ENCODE peak calls at places on chromosomes 16 and 17, in six cellular contexts. One of them, this sample, is unnamed.

GRCh38 chr17:43945074-43945824 is 3.0 kb upstream of the PPY start:
- DNase-seq in heart right ventricle: no peak
- DNase-seq in cardiac muscle cell: peak; percentile 18
- DNase-seq in nephron progenitor cell: no peak
- DNase-seq in RWPE1: no peak
- DNase-seq in uterus: no peak
- DNase-seq in this sample: no peak

GRCh38 chr17:81599719-81600486 is 37.0 kb downstream of the NPLOC4 start:
- DNase-seq in heart right ventricle: peak; percentile 63
- DNase-seq in cardiac muscle cell: no peak
- DNase-seq in nephron progenitor cell: no peak
- DNase-seq in RWPE1: no peak
- DNase-seq in uterus: no peak
- DNase-seq in this sample: no peak

GRCh38 chr16:58329147-58329546 is 34.3 kb upstream of the PRSS54 start:
- DNase-seq in heart right ventricle: no peak
- DNase-seq in cardiac muscle cell: peak; percentile 46
- DNase-seq in nephron progenitor cell: no peak
- DNase-seq in RWPE1: peak; percentile 49
- DNase-seq in uterus: no peak
- DNase-seq in this sample: peak; percentile 72

GRCh38 chr17:6681671-6682070 is 30.1 kb downstream of the C17orf100 start:
- DNase-seq in heart right ventricle: no peak
- DNase-seq in cardiac muscle cell: no peak
- DNase-seq in nephron progenitor cell: no peak
- DNase-seq in RWPE1: no peak
- DNase-seq in uterus: no peak
- DNase-seq in this sample: peak; percentile 26

GRCh38 chr17:17822189-17822978 is 14.4 kb downstream of the SREBF1 start:
- DNase-seq in heart right ventricle: peak; percentile 74
- DNase-seq in cardiac muscle cell: peak; percentile 91
- DNase-seq in nephron progenitor cell: no peak
- DNase-seq in RWPE1: no peak
- DNase-seq in uterus: peak; percentile 60
- DNase-seq in this sample: peak; percentile 87

GRCh38 chr17:21213491-21214014 is 408 bp downstream of the TMEM11 start:
- DNase-seq in heart right ventricle: no peak
- DNase-seq in cardiac muscle cell: peak; percentile 39
- DNase-seq in nephron progenitor cell: peak; percentile 69
- DNase-seq in RWPE1: no peak
- DNase-seq in uterus: no peak
- DNase-seq in this sample: no peak

GRCh38 chr17:29929006-29929543 is 953 bp downstream of the SSH2 start:
- DNase-seq in heart right ventricle: no peak
- DNase-seq in cardiac muscle cell: peak; percentile 46
- DNase-seq in nephron progenitor cell: peak; percentile 36
- DNase-seq in RWPE1: peak; percentile 30
- DNase-seq in uterus: peak; percentile 20
- DNase-seq in this sample: peak; percentile 57

GRCh38 chr17:17131876-17132275 is 74.3 kb downstream of the PLD6 start:
- DNase-seq in heart right ventricle: no peak
- DNase-seq in cardiac muscle cell: no peak
- DNase-seq in nephron progenitor cell: no peak
- DNase-seq in RWPE1: no peak
- DNase-seq in uterus: no peak
- DNase-seq in this sample: no peak

GRCh38 chr16:53034306-53034705 is 18.4 kb downstream of the CHD9NB start:
- DNase-seq in heart right ventricle: no peak
- DNase-seq in cardiac muscle cell: peak; percentile 44
- DNase-seq in nephron progenitor cell: no peak
- DNase-seq in RWPE1: no peak
- DNase-seq in uterus: no peak
- DNase-seq in this sample: no peak

GRCh38 chr17:42132941-42133340 is 10.3 kb downstream of the HSPB9 start:
- DNase-seq in heart right ventricle: no peak
- DNase-seq in cardiac muscle cell: peak; percentile 80
- DNase-seq in nephron progenitor cell: no peak
- DNase-seq in RWPE1: no peak
- DNase-seq in uterus: no peak
- DNase-seq in this sample: no peak

GRCh38 chr17:65389426-65389825 is 172.0 kb downstream of the AXIN2 start:
- DNase-seq in heart right ventricle: no peak
- DNase-seq in cardiac muscle cell: peak; percentile 33
- DNase-seq in nephron progenitor cell: no peak
- DNase-seq in RWPE1: no peak
- DNase-seq in uterus: no peak
- DNase-seq in this sample: peak; percentile 19

GRCh38 chr16:57278494-57278893 is 6.0 kb downstream of the PLLP start:
- DNase-seq in heart right ventricle: no peak
- DNase-seq in cardiac muscle cell: no peak
- DNase-seq in nephron progenitor cell: no peak
- DNase-seq in RWPE1: no peak
- DNase-seq in uterus: no peak
- DNase-seq in this sample: no peak

GRCh38 chr17:74354123-74354522 is 7.5 kb downstream of the BTBD17 start:
- DNase-seq in heart right ventricle: peak; percentile 54
- DNase-seq in cardiac muscle cell: no peak
- DNase-seq in nephron progenitor cell: peak; percentile 85
- DNase-seq in RWPE1: no peak
- DNase-seq in uterus: no peak
- DNase-seq in this sample: no peak

GRCh38 chr17:27613425-27613824 is 17.6 kb upstream of the LGALS9 start:
- DNase-seq in heart right ventricle: no peak
- DNase-seq in cardiac muscle cell: no peak
- DNase-seq in nephron progenitor cell: no peak
- DNase-seq in RWPE1: no peak
- DNase-seq in uterus: no peak
- DNase-seq in this sample: no peak

GRCh38 chr17:78142113-78142861 is 3.9 kb upstream of the C17orf99 start:
- DNase-seq in heart right ventricle: no peak
- DNase-seq in cardiac muscle cell: no peak
- DNase-seq in nephron progenitor cell: no peak
- DNase-seq in RWPE1: peak; percentile 88
- DNase-seq in uterus: no peak
- DNase-seq in this sample: peak; percentile 97

GRCh38 chr17:7712111-7712771 is 5.3 kb upstream of the DNAH2 start:
- DNase-seq in heart right ventricle: no peak
- DNase-seq in cardiac muscle cell: no peak
- DNase-seq in nephron progenitor cell: peak; percentile 43
- DNase-seq in RWPE1: no peak
- DNase-seq in uterus: no peak
- DNase-seq in this sample: no peak

GRCh38 chr17:72614871-72615626 is 477.4 kb downstream of the SLC39A11 start:
- DNase-seq in heart right ventricle: no peak
- DNase-seq in cardiac muscle cell: peak; percentile 60
- DNase-seq in nephron progenitor cell: peak; percentile 50
- DNase-seq in RWPE1: no peak
- DNase-seq in uterus: no peak
- DNase-seq in this sample: no peak

GRCh38 chr17:38320482-38320881 is 23.3 kb downstream of the GPR179 start:
- DNase-seq in heart right ventricle: no peak
- DNase-seq in cardiac muscle cell: no peak
- DNase-seq in nephron progenitor cell: no peak
- DNase-seq in RWPE1: peak; percentile 16
- DNase-seq in uterus: no peak
- DNase-seq in this sample: no peak

GRCh38 chr17:57726213-57726612 is 18.9 kb downstream of the CCDC182 start:
- DNase-seq in heart right ventricle: no peak
- DNase-seq in cardiac muscle cell: no peak
- DNase-seq in nephron progenitor cell: no peak
- DNase-seq in RWPE1: no peak
- DNase-seq in uterus: no peak
- DNase-seq in this sample: no peak

GRCh38 chr16:11078812-11079459 is 134.6 kb downstream of the CLEC16A start:
- DNase-seq in heart right ventricle: no peak
- DNase-seq in cardiac muscle cell: peak; percentile 96
- DNase-seq in nephron progenitor cell: no peak
- DNase-seq in RWPE1: no peak
- DNase-seq in uterus: peak; percentile 96
- DNase-seq in this sample: peak; percentile 22

GRCh38 chr16:22161999-22162657 is at the start of gene SDR42E2:
- DNase-seq in heart right ventricle: no peak
- DNase-seq in cardiac muscle cell: no peak
- DNase-seq in nephron progenitor cell: peak; percentile 50
- DNase-seq in RWPE1: peak; percentile 69
- DNase-seq in uterus: no peak
- DNase-seq in this sample: peak; percentile 5

GRCh38 chr16:4982056-4982867 is 24.1 kb downstream of the SEC14L5 start:
- DNase-seq in heart right ventricle: peak; percentile 69
- DNase-seq in cardiac muscle cell: no peak
- DNase-seq in nephron progenitor cell: no peak
- DNase-seq in RWPE1: no peak
- DNase-seq in uterus: no peak
- DNase-seq in this sample: no peak

GRCh38 chr17:35312790-35313711 is 60.4 kb downstream of the SLFN11 start:
- DNase-seq in heart right ventricle: peak; percentile 33
- DNase-seq in cardiac muscle cell: peak; percentile 90
- DNase-seq in nephron progenitor cell: peak; percentile 43
- DNase-seq in RWPE1: peak; percentile 44
- DNase-seq in uterus: peak; percentile 51
- DNase-seq in this sample: peak; percentile 77

GRCh38 chr17:61551255-61551742 is 39.7 kb downstream of the NACA2 start:
- DNase-seq in heart right ventricle: no peak
- DNase-seq in cardiac muscle cell: peak; percentile 69
- DNase-seq in nephron progenitor cell: no peak
- DNase-seq in RWPE1: peak; percentile 58
- DNase-seq in uterus: no peak
- DNase-seq in this sample: peak; percentile 54

GRCh38 chr17:65183736-65184135 is 46.6 kb downstream of the RGS9 start:
- DNase-seq in heart right ventricle: no peak
- DNase-seq in cardiac muscle cell: peak; percentile 71
- DNase-seq in nephron progenitor cell: no peak
- DNase-seq in RWPE1: peak; percentile 5
- DNase-seq in uterus: no peak
- DNase-seq in this sample: peak; percentile 13

GRCh38 chr17:65115721-65116312 is 21.4 kb upstream of the RGS9 start:
- DNase-seq in heart right ventricle: no peak
- DNase-seq in cardiac muscle cell: no peak
- DNase-seq in nephron progenitor cell: no peak
- DNase-seq in RWPE1: no peak
- DNase-seq in uterus: no peak
- DNase-seq in this sample: no peak

GRCh38 chr16:47694543-47694942 is 233.4 kb downstream of the PHKB start:
- DNase-seq in heart right ventricle: no peak
- DNase-seq in cardiac muscle cell: no peak
- DNase-seq in nephron progenitor cell: no peak
- DNase-seq in RWPE1: no peak
- DNase-seq in uterus: no peak
- DNase-seq in this sample: no peak
- TF ChIP-seq CTCF in heart right ventricle: no peak
- TF ChIP-seq CTCF in cardiac muscle cell: no peak
- TF ChIP-seq CTCF in nephron progenitor cell: no peak
- TF ChIP-seq CTCF in RWPE1: no peak
- TF ChIP-seq CTCF in uterus: no peak
- TF ChIP-seq CTCF in this sample: no peak

GRCh38 chr17:34308376-34308775 is 10.9 kb upstream of the CCL8 start:
- DNase-seq in heart right ventricle: no peak
- DNase-seq in cardiac muscle cell: no peak
- DNase-seq in nephron progenitor cell: no peak
- DNase-seq in RWPE1: no peak
- DNase-seq in uterus: no peak
- DNase-seq in this sample: no peak

GRCh38 chr17:34305606-34306005 is 13.6 kb upstream of the CCL8 start:
- DNase-seq in heart right ventricle: no peak
- DNase-seq in cardiac muscle cell: no peak
- DNase-seq in nephron progenitor cell: no peak
- DNase-seq in RWPE1: no peak
- DNase-seq in uterus: no peak
- DNase-seq in this sample: no peak

GRCh38 chr17:34305061-34305460 is 14.2 kb upstream of the CCL8 start:
- DNase-seq in heart right ventricle: no peak
- DNase-seq in cardiac muscle cell: no peak
- DNase-seq in nephron progenitor cell: no peak
- DNase-seq in RWPE1: no peak
- DNase-seq in uterus: no peak
- DNase-seq in this sample: no peak

GRCh38 chr17:34307110-34307509 is 12.1 kb upstream of the CCL8 start:
- DNase-seq in heart right ventricle: peak; percentile 34
- DNase-seq in cardiac muscle cell: peak; percentile 87
- DNase-seq in nephron progenitor cell: no peak
- DNase-seq in RWPE1: no peak
- DNase-seq in uterus: no peak
- DNase-seq in this sample: no peak

GRCh38 chr17:34306466-34306865 is 12.8 kb upstream of the CCL8 start:
- DNase-seq in heart right ventricle: no peak
- DNase-seq in cardiac muscle cell: peak; percentile 88
- DNase-seq in nephron progenitor cell: no peak
- DNase-seq in RWPE1: peak; percentile 29
- DNase-seq in uterus: no peak
- DNase-seq in this sample: peak; percentile 3
- TF ChIP-seq CTCF in heart right ventricle: peak; percentile 55
- TF ChIP-seq CTCF in cardiac muscle cell: peak; percentile 64
- TF ChIP-seq CTCF in nephron progenitor cell: no peak
- TF ChIP-seq CTCF in RWPE1: no peak
- TF ChIP-seq CTCF in uterus: peak; percentile 22
- TF ChIP-seq CTCF in this sample: peak; percentile 32

GRCh38 chr17:76013377-76013932 is 12.8 kb downstream of the CDK3 start:
- DNase-seq in heart right ventricle: no peak
- DNase-seq in cardiac muscle cell: no peak
- DNase-seq in nephron progenitor cell: no peak
- DNase-seq in RWPE1: no peak
- DNase-seq in uterus: no peak
- DNase-seq in this sample: no peak
- TF ChIP-seq CTCF in heart right ventricle: no peak
- TF ChIP-seq CTCF in cardiac muscle cell: no peak
- TF ChIP-seq CTCF in nephron progenitor cell: no peak
- TF ChIP-seq CTCF in RWPE1: no peak
- TF ChIP-seq CTCF in uterus: no peak
- TF ChIP-seq CTCF in this sample: no peak

DNA sequence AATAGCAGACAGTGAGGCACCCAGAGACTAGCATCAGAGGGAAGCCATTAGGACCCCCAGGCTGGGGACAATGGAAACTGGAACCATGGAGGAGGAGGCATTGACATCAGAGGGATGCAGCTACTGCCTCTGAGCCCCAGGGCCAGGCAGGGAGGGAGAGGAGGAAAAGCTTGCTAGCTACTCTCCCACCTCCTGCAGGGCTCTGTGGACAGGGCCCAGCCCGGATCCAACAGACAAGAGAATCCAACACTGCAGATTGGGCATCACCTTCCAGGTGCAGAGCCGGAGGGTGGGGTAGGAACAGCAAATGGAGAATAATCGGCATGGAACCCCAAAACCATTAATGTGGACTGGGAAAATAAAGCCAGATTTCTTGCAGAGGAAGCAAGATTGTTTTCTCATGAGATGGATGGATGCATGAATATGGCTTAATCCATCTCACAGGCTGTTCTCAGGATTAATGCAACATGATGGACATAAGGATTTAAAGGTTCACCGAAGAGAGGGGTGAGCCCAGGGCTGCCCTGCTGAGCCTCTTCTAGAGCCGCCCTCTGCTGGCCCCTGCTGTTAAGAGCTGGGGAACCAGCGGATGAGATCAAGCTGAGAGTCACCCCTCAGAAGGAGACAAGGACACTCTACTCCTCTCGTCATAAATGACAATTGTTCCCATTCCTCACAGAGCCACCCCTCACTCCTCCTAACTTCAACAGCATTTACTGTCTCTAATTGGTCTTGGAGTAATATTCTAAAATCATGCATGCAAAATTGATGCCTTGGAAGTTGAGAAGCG is 48.8 kb downstream of the DNAH3 start:
- DNase-seq in heart right ventricle: peak; percentile 36
- DNase-seq in cardiac muscle cell: peak; percentile 53
- DNase-seq in nephron progenitor cell: peak; percentile 41
- DNase-seq in RWPE1: peak; percentile 34
- DNase-seq in uterus: no peak
- DNase-seq in this sample: peak; percentile 43
- TF ChIP-seq CTCF in heart right ventricle: peak; percentile 47
- TF ChIP-seq CTCF in cardiac muscle cell: peak; percentile 59
- TF ChIP-seq CTCF in nephron progenitor cell: peak; percentile 34
- TF ChIP-seq CTCF in RWPE1: peak; percentile 24
- TF ChIP-seq CTCF in uterus: no peak
- TF ChIP-seq CTCF in this sample: peak; percentile 30